ENCODE peak calls at places on chromosomes 2 and 18, in four cellular contexts. H is mammary epithelial cell, Y is lung, M is transverse colon. I is an unnamed sample. For H3K27me3, the result is how much of the 10 kb centered on the place peaks cover.

GRCh38 chr18:71223487-71223886 is 934.6 kb downstream of the SOCS6 start:
- DNase-seq in H (no peak), Y (no peak), M (no peak), I (no peak)

GRCh38 chr2:135913726-135914365 is 37.6 kb upstream of the MCM6 start:
- DNase-seq in H (peak), Y (no peak), M (no peak), I (peak)

GRCh38 chr2:160315337-160315736 is 115.3 kb upstream of the ITGB6 start:
- DNase-seq in H (no peak), Y (no peak), M (no peak), I (peak)

GRCh38 chr2:170255971-170256370 is 78.0 kb downstream of the MYO3B start:
- DNase-seq in H (peak), Y (no peak), M (no peak), I (peak)

GRCh38 chr2:190451561-190452176 is 43.5 kb downstream of the MFSD6 start:
- DNase-seq in H (no peak), Y (no peak), M (no peak), I (peak)

GRCh38 chr2:152046940-152047339 is 51.9 kb downstream of the CACNB4 start:
- DNase-seq in H (no peak), Y (no peak), M (no peak), I (no peak)

GRCh38 chr2:46954951-46955571 is 39.5 kb upstream of the MCFD2 start:
- DNase-seq in H (peak), Y (peak), M (peak), I (peak)

GRCh38 chr2:127634066-127634617 is 11.8 kb upstream of the GPR17 start:
- DNase-seq in H (no peak), Y (no peak), M (no peak), I (no peak)

GRCh38 chr2:218146056-218146455 is 20.2 kb downstream of the CXCR2 start:
- DNase-seq in H (no peak), Y (no peak), M (no peak), I (peak)

GRCh38 chr2:146587291-146587713 is 1257.5 kb upstream of the ACVR2A start:
- DNase-seq in H (no peak), Y (no peak), M (no peak), I (no peak)

GRCh38 chr2:135676031-135676430 is 65.6 kb upstream of the UBXN4 start:
- DNase-seq in H (no peak), Y (no peak), M (no peak), I (peak)

GRCh38 chr2:42184346-42184745 is 15.2 kb downstream of the EML4 start:
- DNase-seq in H (no peak), Y (no peak), M (no peak), I (no peak)

GRCh38 chr2:60552096-60552850 is 1.2 kb downstream of the BCL11A start:
- DNase-seq in H (peak), Y (no peak), M (no peak), I (no peak)

GRCh38 chr18:50330176-50330575 is 42.7 kb upstream of the CXXC1 start:
- DNase-seq in H (no peak), Y (no peak), M (no peak), I (no peak)

GRCh38 chr18:10798727-10799435 is 273.1 kb downstream of the NAPG start:
- DNase-seq in H (no peak), Y (no peak), M (no peak), I (peak)

GRCh38 chr2:67159929-67160328 is 237.2 kb upstream of the ETAA1 start:
- DNase-seq in H (no peak), Y (no peak), M (no peak), I (peak)

GRCh38 chr2:161171595-161171929 is 11.3 kb downstream of the TANK start:
- DNase-seq in H (peak), Y (no peak), M (no peak), I (no peak)

GRCh38 chr2:240881913-240882312 is 13.3 kb downstream of the AGXT start:
- DNase-seq in H (no peak), Y (no peak), M (no peak), I (no peak)

GRCh38 chr2:26268184-26268583 is 23.4 kb downstream of the HADHB start:
- DNase-seq in H (no peak), Y (no peak), M (no peak), I (peak)

GRCh38 chr18:8416212-8417019 is 192.8 kb upstream of the RAB12 start:
- DNase-seq in H (no peak), Y (no peak), M (no peak), I (peak)

GRCh38 chr2:136154384-136154783 is 36.4 kb upstream of the CXCR4 start:
- DNase-seq in H (no peak), Y (no peak), M (no peak), I (no peak)

GRCh38 chr2:217826505-217826904 is 176.3 kb downstream of the TNS1 start:
- DNase-seq in H (no peak), Y (peak), M (peak), I (no peak)

GRCh38 chr2:38553554-38553953 is 49.2 kb downstream of the HNRNPLL start:
- DNase-seq in H (no peak), Y (no peak), M (no peak), I (no peak)

GRCh38 chr18:58213445-58213844 is 169.4 kb downstream of the NEDD4L start:
- DNase-seq in H (peak), Y (no peak), M (no peak), I (peak)

GRCh38 chr2:205654878-205655601 is 27.3 kb upstream of the NRP2 start:
- DNase-seq in H (peak), Y (no peak), M (no peak), I (peak)

GRCh38 chr2:160406591-160407392 is 86.8 kb downstream of the RBMS1 start:
- DNase-seq in H (peak), Y (peak), M (peak), I (peak)

GRCh38 chr2:236872971-236873370 is 212.7 kb upstream of the COPS8 start:
- DNase-seq in H (no peak), Y (peak), M (no peak), I (no peak)

GRCh38 chr18:44682871-44683221 is 2.2 kb downstream of the SETBP1 start:
- DNase-seq in H (peak), Y (no peak), M (peak), I (no peak)

GRCh38 chr2:178315083-178315482 is 120.8 kb downstream of the OSBPL6 start:
- DNase-seq in H (no peak), Y (no peak), M (no peak), I (no peak)

GRCh38 chr18:79388043-79388442 is 7.7 kb upstream of the NFATC1 start:
- DNase-seq in H (no peak), Y (no peak), M (no peak), I (no peak)

GRCh38 chr2:105329197-105329554 is 359 bp downstream of the TGFBRAP1 start:
- DNase-seq in H (no peak), Y (no peak), M (no peak), I (no peak)

GRCh38 chr2:162221064-162221463 is 22.2 kb downstream of the FAP start:
- DNase-seq in H (peak), Y (peak), M (peak), I (peak)
- TF ChIP-seq CTCF in H (peak), Y (peak), M (peak), I (peak)

DNA sequence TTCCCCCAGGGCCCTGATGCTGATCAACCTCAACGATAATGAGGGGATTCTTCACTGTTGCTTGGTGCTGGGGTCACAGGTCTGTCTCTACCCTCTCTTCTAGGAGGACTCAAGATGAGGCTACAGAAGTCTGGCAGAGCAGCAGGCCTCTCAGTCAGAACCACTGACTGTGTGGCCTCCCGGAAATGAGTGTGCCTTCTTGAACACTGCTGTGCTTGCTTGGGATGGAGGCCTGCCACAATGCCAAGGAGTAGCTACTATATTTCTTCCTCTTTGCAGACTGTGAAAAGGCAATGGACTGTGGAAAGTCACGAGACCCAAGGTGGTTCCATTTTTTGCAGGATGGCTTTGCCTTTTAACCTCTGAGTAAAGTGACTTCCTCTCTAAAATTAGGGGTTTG is 5.8 kb upstream of the HOXD1 start:
- DNase-seq in H (no peak), Y (no peak), M (no peak), I (no peak)
- H3K27me3 ChIP-seq in H (under half), Y (under half), M (under half), I (under half)

GRCh38 chr2:232315049-232315922 is 63.3 kb upstream of the ALPP start:
- DNase-seq in H (peak), Y (peak), M (peak), I (peak)
- TF ChIP-seq CTCF in H (peak), Y (peak), M (peak), I (no peak)

GRCh38 chr2:181685150-181685688 is 4.9 kb upstream of the NEUROD1 start:
- DNase-seq in H (no peak), Y (no peak), M (no peak), I (peak)
- H3K27me3 ChIP-seq in H (half or more), Y (under half), M (half or more), I (half or more)

I was measured in IMR-90.